ENCODE peak calls at places on chromosomes 1 and 21, in four cellular contexts. N is fibroblast of lung, X is fibroblast of pulmonary artery, F is cardiac muscle cell. C is an unnamed sample.

GRCh38 chr1:11194407-11195176 is 5.4 kb downstream of the ANGPTL7 start:
- DNase-seq in N (no peak), X (no peak), F (peak; percentile 52), C (no peak)

GRCh38 chr1:71118086-71118485 is 37.3 kb upstream of the ZRANB2 start:
- DNase-seq in N (peak; percentile 1), X (no peak), F (no peak), C (no peak)

GRCh38 chr1:246181244-246181643 is 325.8 kb downstream of the SMYD3 start:
- DNase-seq in N (no peak), X (peak; percentile 24), F (no peak), C (no peak)

GRCh38 chr1:147099192-147099591 is 73.1 kb downstream of the PRKAB2 start:
- DNase-seq in N (no peak), X (no peak), F (no peak), C (no peak)

GRCh38 chr1:219876798-219877209 is 51.6 kb downstream of the SLC30A10 start:
- DNase-seq in N (no peak), X (peak; percentile 3), F (no peak), C (no peak)

GRCh38 chr1:180562582-180562981 is 3.8 kb downstream of the OVAAL start:
- DNase-seq in N (no peak), X (no peak), F (peak; percentile 61), C (no peak)

GRCh38 chr21:43974791-43975468 is 37.2 kb upstream of the TRAPPC10 start:
- DNase-seq in N (no peak), X (no peak), F (no peak), C (no peak)

GRCh38 chr1:232352956-232353355 is 277.0 kb downstream of the SIPA1L2 start:
- DNase-seq in N (peak; percentile 44), X (no peak), F (no peak), C (peak; percentile 31)

GRCh38 chr1:67355745-67356424 is 48.2 kb downstream of the IL12RB2 start:
- DNase-seq in N (peak; percentile 91), X (peak; percentile 21), F (no peak), C (peak; percentile 72)

GRCh38 chr1:30692948-30693301 is 30.5 kb downstream of the MATN1 start:
- DNase-seq in N (no peak), X (no peak), F (no peak), C (no peak)

GRCh38 chr1:57461405-57461804 is 37.5 kb upstream of the DAB1 start:
- DNase-seq in N (no peak), X (no peak), F (no peak), C (no peak)

GRCh38 chr1:208374391-208374941 is 130.3 kb upstream of the PLXNA2 start:
- DNase-seq in N (peak; percentile 46), X (no peak), F (peak; percentile 91), C (no peak)

GRCh38 chr1:32900956-32901822 is at the start of gene TMEM54:
- DNase-seq in N (peak; percentile 26), X (no peak), F (peak; percentile 51), C (peak; percentile 18)

GRCh38 chr1:180352588-180352987 is 122.5 kb downstream of the LHX4 start:
- DNase-seq in N (no peak), X (no peak), F (no peak), C (no peak)

GRCh38 chr1:182617075-182617429 is 12.9 kb upstream of the RGS16 start:
- DNase-seq in N (no peak), X (no peak), F (no peak), C (no peak)

GRCh38 chr1:40059292-40059959 is 18.9 kb downstream of the CAP1 start:
- DNase-seq in N (peak; percentile 73), X (peak; percentile 88), F (no peak), C (peak; percentile 43)

GRCh38 chr1:192053661-192054060 is 104.6 kb upstream of the RGS18 start:
- DNase-seq in N (no peak), X (peak; percentile 7), F (no peak), C (no peak)

GRCh38 chr1:99146129-99146848 is 118.0 kb upstream of the PLPPR4 start:
- DNase-seq in N (no peak), X (no peak), F (no peak), C (no peak)

GRCh38 chr1:43600033-43601020 is 49.6 kb upstream of the KDM4A start:
- DNase-seq in N (no peak), X (no peak), F (no peak), C (no peak)

GRCh38 chr1:18807334-18808063 is 52.0 kb downstream of the TAS1R2 start:
- DNase-seq in N (no peak), X (no peak), F (no peak), C (no peak)

GRCh38 chr1:94093996-94094395 is 27.0 kb downstream of the ABCA4 start:
- DNase-seq in N (peak; percentile 76), X (peak; percentile 74), F (no peak), C (peak; percentile 43)

DNA sequence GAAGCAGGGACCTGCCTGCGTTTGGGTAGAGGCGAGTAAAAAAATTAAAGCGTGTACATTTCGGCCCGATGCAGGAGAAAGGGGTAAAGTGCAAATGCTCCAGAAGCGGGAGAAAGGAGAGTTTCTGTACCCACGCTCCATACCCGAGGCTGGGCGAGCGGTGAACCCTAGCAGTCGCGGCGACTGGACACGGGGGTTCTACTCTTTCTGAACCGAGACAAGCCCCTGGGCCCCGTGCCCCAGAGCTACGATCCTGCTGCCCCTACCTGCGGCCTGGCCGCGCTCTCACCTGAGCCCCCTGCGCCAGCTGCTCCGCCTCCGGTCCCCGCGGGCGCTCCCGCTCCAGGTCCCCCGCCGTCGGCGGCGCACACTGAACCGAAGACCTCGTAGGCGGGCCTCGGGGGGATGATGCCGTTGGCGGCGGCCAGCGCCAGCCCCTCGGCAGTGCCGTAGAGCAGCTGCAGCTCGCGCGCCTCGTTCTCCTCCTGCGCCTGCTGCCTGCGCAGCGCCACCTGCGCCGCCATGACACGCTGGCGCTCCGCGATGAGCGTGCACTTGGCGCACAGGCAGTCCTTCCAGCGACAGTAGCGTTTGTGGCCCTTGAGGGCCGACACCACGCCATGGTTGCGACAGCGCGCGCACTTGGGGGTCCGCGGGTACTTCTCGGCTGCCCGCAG is 2.4 kb downstream of the DMRTA2 start:
- DNase-seq in N (no peak), X (no peak), F (peak; percentile 48), C (no peak)
- H3K4me3 ChIP-seq in N (no peak overlapping the region), X (no peak overlapping the region), F (peak overlapping the region; percentile 2), C (no peak overlapping the region)

GRCh38 chr1:152227310-152227928 is 3.4 kb upstream of the HRNR start:
- DNase-seq in N (peak; percentile 6), X (peak; percentile 29), F (no peak), C (peak; percentile 49)
- TF ChIP-seq CTCF in N (no peak), X (peak; percentile 5), F (no peak), C (peak; percentile 30)

GRCh38 chr1:1208713-1209433 is 2.5 kb upstream of the TNFRSF18 start:
- DNase-seq in N (peak; percentile 51), X (no peak), F (no peak), C (peak; percentile 66)
- H3K4me3 ChIP-seq in N (no peak overlapping the region), X (no peak overlapping the region), F (no peak overlapping the region), C (no peak overlapping the region)

DNA sequence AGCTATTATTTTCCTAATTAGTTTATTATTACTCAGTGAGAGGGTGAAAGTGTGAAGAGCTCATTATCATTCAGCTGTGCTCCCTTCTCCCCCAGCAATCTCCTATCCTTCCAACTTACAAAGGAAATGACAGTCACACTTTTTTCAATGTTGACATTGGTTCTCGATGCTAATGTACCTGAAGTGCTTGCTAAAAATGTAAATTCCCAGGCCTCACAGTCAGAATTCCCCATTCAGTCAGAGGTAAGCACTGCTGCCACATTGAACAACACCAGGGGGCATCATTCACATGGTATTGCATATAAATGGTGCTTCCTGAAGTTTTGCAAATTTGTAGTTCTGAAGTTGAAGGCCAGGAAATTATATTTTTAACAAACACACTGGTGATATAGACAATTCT is 132.7 kb upstream of the FOXD3 start:
- DNase-seq in N (no peak), X (peak; percentile 1), F (no peak), C (peak; percentile 0)
- TF ChIP-seq CTCF in N (no peak), X (peak; percentile 15), F (no peak), C (peak; percentile 18)

GRCh38 chr21:46320331-46320801 is 3.3 kb downstream of the C21orf58 start:
- DNase-seq in N (no peak), X (no peak), F (no peak), C (peak; percentile 1)
- H3K4me3 ChIP-seq in N (peak overlapping the region; percentile 18), X (no peak overlapping the region), F (no peak overlapping the region), C (no peak overlapping the region)

GRCh38 chr1:27321813-27322568 is at the start of gene TMEM222:
- DNase-seq in N (peak; percentile 97), X (peak; percentile 98), F (peak; percentile 98), C (peak; percentile 95)
- TF ChIP-seq CTCF in N (no peak), X (no peak), F (peak; percentile 13), C (no peak)

GRCh38 chr1:241779897-241780296 is 68.1 kb upstream of the EXO1 start:
- DNase-seq in N (no peak), X (no peak), F (no peak), C (no peak)

GRCh38 chr1:241775021-241775420 is 73.0 kb upstream of the EXO1 start:
- DNase-seq in N (no peak), X (no peak), F (no peak), C (no peak)

GRCh38 chr1:241774017-241774416 is 74.0 kb upstream of the EXO1 start:
- DNase-seq in N (no peak), X (no peak), F (no peak), C (no peak)

GRCh38 chr1:241776911-241777310 is 71.1 kb upstream of the EXO1 start:
- DNase-seq in N (no peak), X (no peak), F (no peak), C (no peak)

DNA sequence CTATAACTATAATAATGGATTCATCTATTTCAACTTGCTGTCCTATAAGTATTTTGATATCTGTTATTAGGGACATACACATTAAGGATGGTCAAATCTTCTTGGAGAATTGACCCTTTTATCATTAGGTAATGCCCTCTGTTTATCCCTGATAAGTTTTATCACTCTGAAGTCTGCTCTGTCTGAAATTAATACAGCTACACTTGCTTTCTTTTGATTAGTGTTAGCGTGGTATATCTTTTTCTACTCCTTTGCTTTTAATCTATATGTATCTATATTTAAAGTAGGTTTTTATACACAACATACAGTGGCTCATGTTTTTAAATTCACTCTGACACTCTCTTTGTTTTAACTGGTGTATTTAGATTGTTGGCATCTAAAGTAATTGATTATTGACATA is 69.9 kb upstream of the EXO1 start:
- DNase-seq in N (no peak), X (no peak), F (no peak), C (no peak)
- H3K4me3 ChIP-seq in N (no peak overlapping the region), X (no peak overlapping the region), F (no peak overlapping the region), C (no peak overlapping the region)